ENCODE peak calls at places on chromosomes 4 and X, in nine cellular contexts. One of them, this sample, is unnamed.

GRCh38 chrX:34404386-34405070 is 252.6 kb downstream of the TMEM47 start:
- DNase-seq in CD4-positive, alpha-beta memory T cell: no peak
- DNase-seq in H9: no peak
- DNase-seq in GM23248: no peak
- DNase-seq in cardiac muscle cell: peak; percentile 74
- DNase-seq in CD8-positive, alpha-beta T cell: no peak
- DNase-seq in psoas muscle: no peak
- DNase-seq in CD4-positive, alpha-beta T cell: no peak
- DNase-seq in esophagus muscularis mucosa: no peak
- DNase-seq in this sample: no peak

GRCh38 chrX:47143894-47144625 is 442 bp downstream of the NDUFB11 start:
- DNase-seq in CD4-positive, alpha-beta memory T cell: no peak
- DNase-seq in H9: no peak
- DNase-seq in GM23248: peak; percentile 60
- DNase-seq in cardiac muscle cell: peak; percentile 44
- DNase-seq in CD8-positive, alpha-beta T cell: no peak
- DNase-seq in psoas muscle: peak; percentile 76
- DNase-seq in CD4-positive, alpha-beta T cell: no peak
- DNase-seq in esophagus muscularis mucosa: no peak
- DNase-seq in this sample: no peak

GRCh38 chr4:70138751-70139150 is 15.3 kb upstream of the PRR27 start:
- DNase-seq in CD4-positive, alpha-beta memory T cell: no peak
- DNase-seq in H9: no peak
- DNase-seq in GM23248: no peak
- DNase-seq in cardiac muscle cell: no peak
- DNase-seq in CD8-positive, alpha-beta T cell: no peak
- DNase-seq in psoas muscle: no peak
- DNase-seq in CD4-positive, alpha-beta T cell: no peak
- DNase-seq in esophagus muscularis mucosa: no peak
- DNase-seq in this sample: no peak

GRCh38 chrX:68829594-68830485 is 1.0 kb downstream of the EFNB1 start:
- DNase-seq in CD4-positive, alpha-beta memory T cell: no peak
- DNase-seq in H9: peak; percentile 25
- DNase-seq in GM23248: peak; percentile 70
- DNase-seq in cardiac muscle cell: peak; percentile 45
- DNase-seq in CD8-positive, alpha-beta T cell: no peak
- DNase-seq in psoas muscle: no peak
- DNase-seq in CD4-positive, alpha-beta T cell: no peak
- DNase-seq in esophagus muscularis mucosa: peak; percentile 70
- DNase-seq in this sample: no peak

GRCh38 chr4:72112514-72113156 is 80.8 kb downstream of the NPFFR2 start:
- DNase-seq in CD4-positive, alpha-beta memory T cell: no peak
- DNase-seq in H9: no peak
- DNase-seq in GM23248: peak; percentile 70
- DNase-seq in cardiac muscle cell: peak; percentile 21
- DNase-seq in CD8-positive, alpha-beta T cell: no peak
- DNase-seq in psoas muscle: no peak
- DNase-seq in CD4-positive, alpha-beta T cell: no peak
- DNase-seq in esophagus muscularis mucosa: no peak
- DNase-seq in this sample: no peak

GRCh38 chr4:16858275-16858752 is 40.1 kb downstream of the LDB2 start:
- DNase-seq in CD4-positive, alpha-beta memory T cell: no peak
- DNase-seq in H9: no peak
- DNase-seq in GM23248: peak; percentile 32
- DNase-seq in cardiac muscle cell: peak; percentile 54
- DNase-seq in CD8-positive, alpha-beta T cell: no peak
- DNase-seq in psoas muscle: no peak
- DNase-seq in CD4-positive, alpha-beta T cell: no peak
- DNase-seq in esophagus muscularis mucosa: no peak
- DNase-seq in this sample: no peak

GRCh38 chrX:49106930-49107329 is 16.6 kb downstream of the GPKOW start:
- DNase-seq in CD4-positive, alpha-beta memory T cell: no peak
- DNase-seq in H9: peak; percentile 35
- DNase-seq in GM23248: peak; percentile 68
- DNase-seq in cardiac muscle cell: peak; percentile 58
- DNase-seq in CD8-positive, alpha-beta T cell: no peak
- DNase-seq in psoas muscle: peak; percentile 60
- DNase-seq in CD4-positive, alpha-beta T cell: no peak
- DNase-seq in esophagus muscularis mucosa: no peak
- DNase-seq in this sample: peak; percentile 33

GRCh38 chrX:38669425-38669824 is 108.1 kb downstream of the TSPAN7 start:
- DNase-seq in CD4-positive, alpha-beta memory T cell: peak; percentile 39
- DNase-seq in H9: no peak
- DNase-seq in GM23248: no peak
- DNase-seq in cardiac muscle cell: no peak
- DNase-seq in CD8-positive, alpha-beta T cell: no peak
- DNase-seq in psoas muscle: no peak
- DNase-seq in CD4-positive, alpha-beta T cell: peak; percentile 11
- DNase-seq in esophagus muscularis mucosa: no peak
- DNase-seq in this sample: no peak

GRCh38 chr4:74423101-74423500 is 21.8 kb upstream of the AREG start:
- DNase-seq in CD4-positive, alpha-beta memory T cell: no peak
- DNase-seq in H9: no peak
- DNase-seq in GM23248: peak; percentile 70
- DNase-seq in cardiac muscle cell: peak; percentile 90
- DNase-seq in CD8-positive, alpha-beta T cell: no peak
- DNase-seq in psoas muscle: no peak
- DNase-seq in CD4-positive, alpha-beta T cell: no peak
- DNase-seq in esophagus muscularis mucosa: no peak
- DNase-seq in this sample: no peak

GRCh38 chrX:2521927-2522386 is 21.2 kb upstream of the DHRSX start:
- DNase-seq in CD4-positive, alpha-beta memory T cell: no peak
- DNase-seq in H9: no peak
- DNase-seq in GM23248: no peak
- DNase-seq in cardiac muscle cell: no peak
- DNase-seq in CD8-positive, alpha-beta T cell: no peak
- DNase-seq in psoas muscle: no peak
- DNase-seq in CD4-positive, alpha-beta T cell: no peak
- DNase-seq in esophagus muscularis mucosa: no peak
- DNase-seq in this sample: no peak

GRCh38 chrX:155612312-155613224 is at the start of gene TMLHE:
- DNase-seq in CD4-positive, alpha-beta memory T cell: peak; percentile 52
- DNase-seq in H9: peak; percentile 59
- DNase-seq in GM23248: peak; percentile 74
- DNase-seq in cardiac muscle cell: peak; percentile 62
- DNase-seq in CD8-positive, alpha-beta T cell: peak; percentile 48
- DNase-seq in psoas muscle: peak; percentile 81
- DNase-seq in CD4-positive, alpha-beta T cell: peak; percentile 47
- DNase-seq in esophagus muscularis mucosa: no peak
- DNase-seq in this sample: peak; percentile 88

GRCh38 chr4:153427363-153428071 is 38.6 kb upstream of the TMEM131L start:
- DNase-seq in CD4-positive, alpha-beta memory T cell: no peak
- DNase-seq in H9: no peak
- DNase-seq in GM23248: peak; percentile 64
- DNase-seq in cardiac muscle cell: peak; percentile 66
- DNase-seq in CD8-positive, alpha-beta T cell: no peak
- DNase-seq in psoas muscle: no peak
- DNase-seq in CD4-positive, alpha-beta T cell: no peak
- DNase-seq in esophagus muscularis mucosa: no peak
- DNase-seq in this sample: no peak

GRCh38 chr4:84673475-84674230 is 90.7 kb downstream of the CDS1 start:
- DNase-seq in CD4-positive, alpha-beta memory T cell: no peak
- DNase-seq in H9: no peak
- DNase-seq in GM23248: peak; percentile 87
- DNase-seq in cardiac muscle cell: peak; percentile 88
- DNase-seq in CD8-positive, alpha-beta T cell: no peak
- DNase-seq in psoas muscle: no peak
- DNase-seq in CD4-positive, alpha-beta T cell: no peak
- DNase-seq in esophagus muscularis mucosa: no peak
- DNase-seq in this sample: no peak

GRCh38 chr4:173584506-173584905 is 54.5 kb upstream of the HAND2 start:
- DNase-seq in CD4-positive, alpha-beta memory T cell: no peak
- DNase-seq in H9: no peak
- DNase-seq in GM23248: no peak
- DNase-seq in cardiac muscle cell: no peak
- DNase-seq in CD8-positive, alpha-beta T cell: no peak
- DNase-seq in psoas muscle: no peak
- DNase-seq in CD4-positive, alpha-beta T cell: no peak
- DNase-seq in esophagus muscularis mucosa: no peak
- DNase-seq in this sample: no peak

GRCh38 chr4:15963001-15963451 is at the start of gene FGFBP2:
- DNase-seq in CD4-positive, alpha-beta memory T cell: no peak
- DNase-seq in H9: peak; percentile 79
- DNase-seq in GM23248: peak; percentile 78
- DNase-seq in cardiac muscle cell: peak; percentile 66
- DNase-seq in CD8-positive, alpha-beta T cell: peak; percentile 58
- DNase-seq in psoas muscle: no peak
- DNase-seq in CD4-positive, alpha-beta T cell: peak; percentile 42
- DNase-seq in esophagus muscularis mucosa: no peak
- DNase-seq in this sample: peak; percentile 51

GRCh38 chrX:18970465-18970864 is 13.4 kb downstream of the PHKA2 start:
- DNase-seq in CD4-positive, alpha-beta memory T cell: no peak
- DNase-seq in H9: no peak
- DNase-seq in GM23248: no peak
- DNase-seq in cardiac muscle cell: no peak
- DNase-seq in CD8-positive, alpha-beta T cell: no peak
- DNase-seq in psoas muscle: no peak
- DNase-seq in CD4-positive, alpha-beta T cell: no peak
- DNase-seq in esophagus muscularis mucosa: no peak
- DNase-seq in this sample: no peak
- H3K27me3 ChIP-seq in CD4-positive, alpha-beta memory T cell: no peaks in the 10 kb centered on the region
- H3K27me3 ChIP-seq in H9: no peaks in the 10 kb centered on the region
- H3K27me3 ChIP-seq in GM23248: no peaks in the 10 kb centered on the region
- H3K27me3 ChIP-seq in cardiac muscle cell: no peaks in the 10 kb centered on the region
- H3K27me3 ChIP-seq in CD8-positive, alpha-beta T cell: no peaks in the 10 kb centered on the region
- H3K27me3 ChIP-seq in psoas muscle: no peaks in the 10 kb centered on the region
- H3K27me3 ChIP-seq in CD4-positive, alpha-beta T cell: no peaks in the 10 kb centered on the region
- H3K27me3 ChIP-seq in esophagus muscularis mucosa: no peaks in the 10 kb centered on the region
- H3K27me3 ChIP-seq in this sample: no peaks in the 10 kb centered on the region

GRCh38 chrX:86210772-86211171 is 62.5 kb downstream of the DACH2 start:
- DNase-seq in CD4-positive, alpha-beta memory T cell: no peak
- DNase-seq in H9: no peak
- DNase-seq in GM23248: no peak
- DNase-seq in cardiac muscle cell: no peak
- DNase-seq in CD8-positive, alpha-beta T cell: no peak
- DNase-seq in psoas muscle: no peak
- DNase-seq in CD4-positive, alpha-beta T cell: no peak
- DNase-seq in esophagus muscularis mucosa: no peak
- DNase-seq in this sample: no peak

GRCh38 chrX:86215260-86215659 is 67.0 kb downstream of the DACH2 start:
- DNase-seq in CD4-positive, alpha-beta memory T cell: no peak
- DNase-seq in H9: no peak
- DNase-seq in GM23248: no peak
- DNase-seq in cardiac muscle cell: no peak
- DNase-seq in CD8-positive, alpha-beta T cell: no peak
- DNase-seq in psoas muscle: no peak
- DNase-seq in CD4-positive, alpha-beta T cell: no peak
- DNase-seq in esophagus muscularis mucosa: no peak
- DNase-seq in this sample: no peak
- H3K27me3 ChIP-seq in CD4-positive, alpha-beta memory T cell: no peaks in the 10 kb centered on the region
- H3K27me3 ChIP-seq in H9: no peaks in the 10 kb centered on the region
- H3K27me3 ChIP-seq in GM23248: no peaks in the 10 kb centered on the region
- H3K27me3 ChIP-seq in cardiac muscle cell: no peaks in the 10 kb centered on the region
- H3K27me3 ChIP-seq in CD8-positive, alpha-beta T cell: no peaks in the 10 kb centered on the region
- H3K27me3 ChIP-seq in psoas muscle: no peaks in the 10 kb centered on the region
- H3K27me3 ChIP-seq in CD4-positive, alpha-beta T cell: no peaks in the 10 kb centered on the region
- H3K27me3 ChIP-seq in esophagus muscularis mucosa: no peaks in the 10 kb centered on the region
- H3K27me3 ChIP-seq in this sample: no peaks in the 10 kb centered on the region

GRCh38 chr4:151784676-151785075 is 23.9 kb upstream of the GATB start:
- DNase-seq in CD4-positive, alpha-beta memory T cell: no peak
- DNase-seq in H9: no peak
- DNase-seq in GM23248: no peak
- DNase-seq in cardiac muscle cell: no peak
- DNase-seq in CD8-positive, alpha-beta T cell: no peak
- DNase-seq in psoas muscle: no peak
- DNase-seq in CD4-positive, alpha-beta T cell: no peak
- DNase-seq in esophagus muscularis mucosa: peak; percentile 55
- DNase-seq in this sample: no peak
- H3K27me3 ChIP-seq in CD4-positive, alpha-beta memory T cell: no peaks in the 10 kb centered on the region
- H3K27me3 ChIP-seq in H9: no peaks in the 10 kb centered on the region
- H3K27me3 ChIP-seq in GM23248: no peaks in the 10 kb centered on the region
- H3K27me3 ChIP-seq in cardiac muscle cell: no peaks in the 10 kb centered on the region
- H3K27me3 ChIP-seq in CD8-positive, alpha-beta T cell: no peaks in the 10 kb centered on the region
- H3K27me3 ChIP-seq in psoas muscle: peaks cover under 1% of the 10 kb centered on the region
- H3K27me3 ChIP-seq in CD4-positive, alpha-beta T cell: no peaks in the 10 kb centered on the region
- H3K27me3 ChIP-seq in esophagus muscularis mucosa: no peaks in the 10 kb centered on the region
- H3K27me3 ChIP-seq in this sample: no peaks in the 10 kb centered on the region

GRCh38 chrX:133698298-133698697 is 283.0 kb upstream of the GPC4 start:
- DNase-seq in CD4-positive, alpha-beta memory T cell: no peak
- DNase-seq in H9: no peak
- DNase-seq in GM23248: peak; percentile 33
- DNase-seq in cardiac muscle cell: peak; percentile 44
- DNase-seq in CD8-positive, alpha-beta T cell: no peak
- DNase-seq in psoas muscle: no peak
- DNase-seq in CD4-positive, alpha-beta T cell: no peak
- DNase-seq in esophagus muscularis mucosa: no peak
- DNase-seq in this sample: peak; percentile 98
- H3K27me3 ChIP-seq in CD4-positive, alpha-beta memory T cell: no peaks in the 10 kb centered on the region
- H3K27me3 ChIP-seq in H9: no peaks in the 10 kb centered on the region
- H3K27me3 ChIP-seq in GM23248: no peaks in the 10 kb centered on the region
- H3K27me3 ChIP-seq in cardiac muscle cell: no peaks in the 10 kb centered on the region
- H3K27me3 ChIP-seq in CD8-positive, alpha-beta T cell: no peaks in the 10 kb centered on the region
- H3K27me3 ChIP-seq in psoas muscle: no peaks in the 10 kb centered on the region
- H3K27me3 ChIP-seq in CD4-positive, alpha-beta T cell: no peaks in the 10 kb centered on the region
- H3K27me3 ChIP-seq in esophagus muscularis mucosa: no peaks in the 10 kb centered on the region
- H3K27me3 ChIP-seq in this sample: no peaks in the 10 kb centered on the region

This sample was measured in HAP-1.